ENCODE peak calls at places on chromosomes 12 and 14, in four cellular contexts. H, K, S and E are unnamed samples.
A peak's percentile ranks its signal among the peaks of the same experiment; 100 is the strongest.

GRCh38 chr12:76259071-76259470 is 89.1 kb downstream of the BBS10 start:
- DNase-seq in S (no peak), K (no peak), H (no peak), E (peak; percentile 62)

GRCh38 chr12:11446372-11446771 is 51.0 kb upstream of the PRB2 start:
- DNase-seq in H (no peak), K (no peak), S (peak; percentile 7), E (no peak)

GRCh38 chr12:129607293-129607692 is 296.5 kb downstream of the TMEM132D start:
- DNase-seq in S (peak; percentile 90), H (peak; percentile 93), K (no peak), E (no peak)

GRCh38 chr12:124698211-124698997 is 131.0 kb upstream of the NCOR2 start:
- DNase-seq in S (no peak), K (peak; percentile 39), H (no peak), E (peak; percentile 72)

GRCh38 chr12:13204428-13204827 is 7.9 kb downstream of the EMP1 start:
- DNase-seq in H (no peak), K (peak; percentile 95), S (peak; percentile 86), E (peak; percentile 92)

GRCh38 chr14:85471744-85472143 is 58.2 kb upstream of the FLRT2 start:
- DNase-seq in K (peak; percentile 91), S (peak; percentile 97), H (peak; percentile 93), E (peak; percentile 89)

GRCh38 chr12:19771858-19772257 is 332.6 kb downstream of the AEBP2 start:
- DNase-seq in S (peak; percentile 76), K (peak; percentile 46), H (no peak), E (peak; percentile 37)

GRCh38 chr12:113088971-113089756 is 32.6 kb downstream of the DTX1 start:
- DNase-seq in S (no peak), K (no peak), H (no peak), E (no peak)

GRCh38 chr14:67335781-67336180 is 23.8 kb downstream of the ATP6V1D start:
- DNase-seq in S (peak; percentile 48), K (peak; percentile 34), H (peak; percentile 30), E (peak; percentile 22)

GRCh38 chr14:81275305-81275950 is 54.7 kb upstream of the GTF2A1 start:
- DNase-seq in H (no peak), K (no peak), S (no peak), E (no peak)

GRCh38 chr12:15931590-15932053 is 20.5 kb downstream of the DERA start:
- DNase-seq in H (peak; percentile 34), K (no peak), S (peak; percentile 23), E (no peak)